ENCODE peak calls at places on chromosomes 12 and 14, in four cellular contexts. L is astrocyte of the cerebellum, V is AG10803, P is tibial nerve. G is an unnamed sample.

GRCh38 chr12:119258149-119258548 is 76.4 kb upstream of the CCDC60 start:
- DNase-seq in P (no peak), V (no peak), L (no peak), G (no peak)

GRCh38 chr12:116393859-116394650 is 116.6 kb upstream of the MED13L start:
- DNase-seq in L (no peak), V (no peak), P (no peak), G (no peak)

GRCh38 chr14:68787235-68787727 is 5.6 kb downstream of the ZFP36L1 start:
- DNase-seq in V (no peak), P (no peak), L (no peak), G (no peak)

GRCh38 chr12:14768823-14769405 is 34.4 kb downstream of the WBP11 start:
- DNase-seq in V (peak), P (no peak), L (no peak), G (no peak)

GRCh38 chr12:93825501-93825888 is 148.3 kb downstream of the CRADD start:
- DNase-seq in L (no peak), V (no peak), P (no peak), G (no peak)

GRCh38 chr12:93323625-93324165 is 54.0 kb upstream of the NUDT4 start:
- DNase-seq in L (no peak), P (no peak), V (no peak), G (no peak)

GRCh38 chr14:51653096-51653814 is 1.5 kb downstream of the FRMD6 start:
- DNase-seq in V (peak), L (peak), P (no peak), G (no peak)

GRCh38 chr12:57276935-57277563 is 26.1 kb upstream of the STAC3 start:
- DNase-seq in L (no peak), P (no peak), V (peak), G (no peak)

GRCh38 chr14:57492859-57493258 is 798 bp downstream of the CCDC198 start:
- DNase-seq in L (peak), V (peak), P (no peak), G (no peak)

GRCh38 chr14:65069874-65070709 is 32.2 kb downstream of the MAX start:
- DNase-seq in P (no peak), V (no peak), L (no peak), G (no peak)

GRCh38 chr14:104544362-104544761 is 35.2 kb upstream of the C14orf180 start:
- DNase-seq in P (no peak), V (no peak), L (no peak), G (no peak)

GRCh38 chr12:24901975-24902461 is 46.9 kb downstream of the BCAT1 start:
- DNase-seq in P (no peak), L (no peak), V (no peak), G (no peak)

GRCh38 chr14:101103321-101103901 is 199.9 kb upstream of the RTL1 start:
- DNase-seq in V (no peak), L (no peak), P (no peak), G (no peak)

GRCh38 chr14:70441641-70442040 is 10.3 kb upstream of the ADAM21 start:
- DNase-seq in L (no peak), V (no peak), P (no peak), G (no peak)

GRCh38 chr14:55045087-55045486 is 6.4 kb upstream of the MAPK1IP1L start:
- DNase-seq in P (no peak), L (no peak), V (no peak), G (no peak)

GRCh38 chr14:72517736-72518135 is 376.2 kb downstream of the DPF3 start:
- DNase-seq in L (no peak), P (no peak), V (peak), G (no peak)

GRCh38 chr12:49357099-49357678 is 10.1 kb upstream of the SPATS2 start:
- DNase-seq in L (no peak), P (no peak), V (peak), G (no peak)

GRCh38 chr12:104643093-104643646 is 186.4 kb downstream of the CHST11 start:
- DNase-seq in V (no peak), P (no peak), L (no peak), G (no peak)

GRCh38 chr12:124764451-124764850 is 99.2 kb downstream of the SCARB1 start:
- DNase-seq in P (peak), L (peak), V (peak), G (peak)

GRCh38 chr12:29519585-29520182 is 22.2 kb upstream of the OVCH1 start:
- DNase-seq in L (peak), P (no peak), V (peak), G (no peak)

GRCh38 chr12:38886931-38887330 is 18.5 kb downstream of the CPNE8 start:
- DNase-seq in L (no peak), P (no peak), V (no peak), G (no peak)

GRCh38 chr14:99215277-99215676 is 56.7 kb downstream of the BCL11B start:
- DNase-seq in V (peak), L (peak), P (no peak), G (peak)

GRCh38 chr12:85979641-85980040 is 105.5 kb downstream of the NTS start:
- DNase-seq in V (no peak), L (no peak), P (no peak), G (no peak)

GRCh38 chr14:93045211-93045674 is 70.5 kb downstream of the ITPK1 start:
- DNase-seq in L (no peak), P (no peak), V (no peak), G (no peak)

GRCh38 chr12:120234643-120235368 is 30.7 kb downstream of the PXN start:
- DNase-seq in L (peak), V (peak), P (peak), G (peak)

GRCh38 chr14:95891742-95892141 is 15.1 kb downstream of the TUNAR start:
- DNase-seq in P (no peak), L (peak), V (peak), G (peak)

GRCh38 chr12:113347892-113348291 is 10.5 kb upstream of the PLBD2 start:
- DNase-seq in V (no peak), L (no peak), P (no peak), G (no peak)

GRCh38 chr14:99653618-99654017 is 8.7 kb downstream of the HHIPL1 start:
- DNase-seq in V (no peak), L (no peak), P (no peak), G (no peak)

GRCh38 chr14:36582011-36582873 is at the start of gene NKX2-8:
- DNase-seq in L (no peak), P (no peak), V (no peak), G (no peak)

GRCh38 chr14:60252630-60253029 is 3.6 kb downstream of the PPM1A start:
- DNase-seq in V (no peak), L (no peak), P (no peak), G (no peak)

GRCh38 chr14:36027354-36027753 is 149.2 kb downstream of the PTCSC3 start:
- DNase-seq in V (no peak), P (no peak), L (no peak), G (no peak)

DNA sequence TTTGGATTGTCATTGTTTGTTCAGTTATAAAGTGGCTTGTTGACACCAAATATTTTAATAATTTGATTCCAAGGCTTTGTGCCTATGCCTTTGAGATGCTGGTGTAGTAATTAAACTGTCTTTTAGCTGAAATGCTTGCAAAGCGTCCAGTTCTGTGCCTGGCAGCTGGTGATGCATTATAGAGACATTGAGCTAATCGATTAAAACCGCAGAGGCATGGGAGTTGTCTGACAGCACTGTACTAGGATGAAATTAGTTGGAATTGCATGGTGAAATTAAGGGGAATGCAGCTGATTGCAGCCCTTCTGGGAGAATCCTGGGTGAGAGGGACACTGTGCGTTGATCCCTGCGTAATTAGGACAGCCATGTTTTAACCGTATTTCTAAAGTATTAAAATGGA is 343.5 kb downstream of the NPAS3 start:
- DNase-seq in P (no peak), L (no peak), V (peak), G (no peak)
- H3K4me3 ChIP-seq in P (no peak), L (no peak), V (no peak), G (no peak)

DNA sequence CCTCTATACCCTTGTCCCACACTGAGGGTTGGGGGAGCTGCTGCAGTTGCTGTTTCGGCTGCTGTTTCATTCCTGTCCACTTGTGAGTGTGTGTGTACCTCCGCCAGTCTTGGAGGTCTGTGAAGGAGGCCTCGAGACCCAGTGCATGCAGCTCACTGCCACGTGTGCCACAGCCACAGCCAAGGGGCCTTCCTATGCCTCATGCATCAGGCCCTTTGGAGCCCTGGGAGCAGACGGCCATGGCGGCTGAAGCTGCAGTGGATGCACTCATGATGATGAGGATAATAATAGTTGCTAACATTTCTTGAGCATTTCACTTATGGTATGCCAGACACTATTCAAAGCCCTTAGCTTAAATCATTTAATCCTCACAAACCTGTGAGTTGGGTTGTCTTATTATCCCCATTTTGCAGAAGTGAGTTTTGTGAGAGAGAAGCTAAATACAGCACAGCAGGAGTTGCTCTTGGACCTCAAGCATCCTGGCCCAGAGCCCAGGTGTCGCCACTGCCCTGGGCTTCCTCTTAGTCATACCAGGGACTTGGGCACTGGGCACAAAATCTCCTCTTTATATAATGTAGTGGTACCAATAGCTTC is 156.6 kb downstream of the PRKCH start:
- DNase-seq in V (peak), P (no peak), L (no peak), G (no peak)
- H3K4me3 ChIP-seq in V (no peak), P (no peak), L (no peak), G (no peak)

GRCh38 chr12:107400686-107401447 is 284.7 kb upstream of the PWP1 start:
- DNase-seq in V (peak), L (peak), P (no peak), G (no peak)

GRCh38 chr12:107395817-107396216 is 289.8 kb upstream of the PWP1 start:
- DNase-seq in V (no peak), L (no peak), P (no peak), G (no peak)

GRCh38 chr12:107396991-107397390 is 288.6 kb upstream of the PWP1 start:
- DNase-seq in P (no peak), L (no peak), V (peak), G (no peak)

GRCh38 chr12:107398101-107398500 is 287.5 kb upstream of the PWP1 start:
- DNase-seq in P (no peak), V (no peak), L (no peak), G (no peak)

DNA sequence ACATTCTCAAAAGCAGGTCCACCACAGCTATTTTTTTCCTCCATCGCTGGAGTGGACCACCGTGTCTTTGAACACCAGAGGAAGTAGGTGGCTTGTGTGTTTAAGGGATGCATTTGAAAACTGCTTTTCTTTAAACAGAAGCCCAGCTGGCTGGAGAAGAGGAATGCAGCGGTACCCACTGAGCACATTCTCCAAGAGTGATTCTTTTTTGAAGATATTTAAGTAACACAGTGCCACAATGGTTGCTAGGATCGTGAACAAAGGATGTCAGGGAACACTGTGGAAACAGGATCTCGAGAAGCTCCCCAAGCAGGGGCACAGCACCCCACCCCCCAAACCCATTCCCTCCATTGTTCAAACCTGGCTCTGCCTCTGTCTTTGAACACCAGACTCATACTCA is 286.5 kb upstream of the PWP1 start:
- DNase-seq in L (peak), V (peak), P (no peak), G (no peak)
- H3K4me3 ChIP-seq in L (no peak), V (no peak), P (no peak), G (no peak)

GRCh38 chr14:88323520-88324199 is 591 bp upstream of the KCNK10 start:
- DNase-seq in P (no peak), V (peak), L (no peak), G (no peak)

GRCh38 chr14:88322505-88323085 is 474 bp downstream of the KCNK10 start:
- DNase-seq in L (no peak), P (no peak), V (no peak), G (no peak)

GRCh38 chr14:88325883-88326282 is 2.8 kb upstream of the KCNK10 start:
- DNase-seq in L (no peak), P (no peak), V (no peak), G (no peak)

GRCh38 chr14:88321692-88322504 is 1.2 kb downstream of the KCNK10 start:
- DNase-seq in V (no peak), L (no peak), P (no peak), G (no peak)

GRCh38 chr14:88323086-88323519 is at the start of gene KCNK10:
- DNase-seq in P (no peak), V (no peak), L (no peak), G (no peak)
- H3K4me3 ChIP-seq in P (peak), V (peak), L (peak), G (peak)

GRCh38 chr12:1573960-1574862 is 20.2 kb downstream of the FBXL14 start:
- DNase-seq in P (no peak), L (no peak), V (no peak), G (no peak)

GRCh38 chr12:1574863-1575254 is 19.5 kb downstream of the FBXL14 start:
- DNase-seq in V (no peak), L (no peak), P (no peak), G (no peak)

GRCh38 chr12:1576410-1577240 is 17.8 kb downstream of the FBXL14 start:
- DNase-seq in L (no peak), P (no peak), V (peak), G (no peak)

GRCh38 chr12:1575287-1575798 is 19.0 kb downstream of the FBXL14 start:
- DNase-seq in L (no peak), V (no peak), P (no peak), G (no peak)

GRCh38 chr12:1575799-1576401 is 18.5 kb downstream of the FBXL14 start:
- DNase-seq in L (no peak), V (peak), P (no peak), G (no peak)
- H3K4me3 ChIP-seq in L (no peak), V (no peak), P (peak), G (no peak)

GRCh38 chr12:19852100-19852855 is 413.0 kb downstream of the AEBP2 start:
- DNase-seq in P (no peak), L (no peak), V (no peak), G (no peak)

GRCh38 chr12:19857197-19857596 is 417.9 kb downstream of the AEBP2 start:
- DNase-seq in P (no peak), V (no peak), L (no peak), G (no peak)

GRCh38 chr12:19850341-19851065 is 411.2 kb downstream of the AEBP2 start:
- DNase-seq in L (peak), P (no peak), V (peak), G (no peak)

GRCh38 chr12:19855876-19856275 is 416.6 kb downstream of the AEBP2 start:
- DNase-seq in V (no peak), L (no peak), P (no peak), G (no peak)

GRCh38 chr12:19856389-19856788 is 417.1 kb downstream of the AEBP2 start:
- DNase-seq in V (peak), L (no peak), P (no peak), G (no peak)
- H3K4me3 ChIP-seq in V (no peak), L (no peak), P (peak), G (no peak)

GRCh38 chr12:121344506-121344905 is 7.7 kb downstream of the ANAPC5 start:
- DNase-seq in V (no peak), L (no peak), P (no peak), G (no peak)
- H3K4me3 ChIP-seq in V (no peak), L (no peak), P (no peak), G (no peak)